ENCODE peak calls at places on chromosomes 1 and 21, in ten cellular contexts. B, R, K, Y, G, H, O, N, L and S are unnamed samples.

GRCh38 chr1:115159958-115160357 is 70.7 kb upstream of the TSPAN2 start:
- DNase-seq in B (no peak), G (no peak), N (no peak), O (no peak), K (no peak), H (no peak), R (no peak), Y (no peak), L (no peak), S (no peak)

GRCh38 chr21:32578107-32578691 is 7.1 kb downstream of the TCP10L start:
- DNase-seq in K (peak; percentile 26), Y (no peak), B (peak; percentile 39), R (no peak), N (no peak), O (no peak), H (no peak), L (no peak), G (peak; percentile 22), S (peak; percentile 23)

GRCh38 chr1:155740995-155741394 is 52.1 kb downstream of the DAP3 start:
- DNase-seq in N (no peak), O (no peak), K (no peak), R (no peak), Y (no peak), B (no peak), G (no peak), L (no peak), H (no peak), S (no peak)

GRCh38 chr1:44806025-44806703 is 987 bp downstream of the DYNLT4 start:
- DNase-seq in O (peak; percentile 86), K (no peak), N (no peak), L (no peak), G (no peak), H (peak; percentile 49), Y (peak; percentile 49), B (no peak), R (no peak), S (no peak)

GRCh38 chr1:161013104-161013590 is 7.8 kb downstream of the F11R start:
- DNase-seq in K (peak; percentile 62), N (no peak), O (no peak), Y (no peak), B (peak; percentile 21), H (no peak), G (peak; percentile 62), R (no peak), L (no peak), S (no peak)

GRCh38 chr1:173164686-173165085 is 42.4 kb downstream of the TNFSF4 start:
- DNase-seq in R (no peak), G (no peak), N (no peak), H (no peak), K (no peak), L (no peak), Y (no peak), O (no peak), B (no peak), S (no peak)

GRCh38 chr1:102472524-102472923 is 475.8 kb upstream of the OLFM3 start:
- DNase-seq in H (no peak), N (no peak), K (no peak), G (no peak), R (no peak), O (no peak), B (no peak), Y (no peak), L (no peak), S (no peak)

GRCh38 chr1:19289244-19289643 is 674 bp upstream of the AKR7A3 start:
- DNase-seq in R (no peak), H (no peak), L (no peak), Y (no peak), N (no peak), O (no peak), G (no peak), B (no peak), K (no peak), S (peak; percentile 77)

GRCh38 chr1:48216276-48216675 is 6.2 kb upstream of the SLC5A9 start:
- DNase-seq in N (no peak), H (no peak), L (no peak), O (no peak), Y (no peak), G (no peak), K (no peak), B (no peak), R (no peak), S (no peak)

GRCh38 chr1:237562247-237562823 is 328.4 kb downstream of the ZP4 start:
- DNase-seq in L (no peak), O (no peak), B (peak; percentile 84), G (peak; percentile 80), K (peak; percentile 78), R (no peak), H (no peak), Y (no peak), N (no peak), S (peak; percentile 64)

GRCh38 chr1:27658951-27659496 is 13.0 kb downstream of the IFI6 start:
- DNase-seq in R (no peak), O (no peak), H (peak; percentile 65), Y (no peak), B (no peak), L (no peak), G (peak; percentile 69), K (peak; percentile 51), N (no peak), S (no peak)
- H3K4me3 ChIP-seq in R (peak overlapping the region; percentile 63), O (no peak overlapping the region), H (peak overlapping the region; percentile 56), Y (peak overlapping the region; percentile 30), B (peak overlapping the region; percentile 53), L (no peak overlapping the region), G (no peak overlapping the region), K (no peak overlapping the region), N (peak overlapping the region; percentile 27), S (peak overlapping the region; percentile 64)

GRCh38 chr1:54362881-54363340 is 43.3 kb downstream of the SSBP3 start:
- DNase-seq in L (peak; percentile 50), Y (no peak), R (no peak), K (peak; percentile 13), N (no peak), O (no peak), G (peak; percentile 21), H (no peak), B (no peak), S (no peak)

GRCh38 chr1:54363925-54364324 is 42.3 kb downstream of the SSBP3 start:
- DNase-seq in G (no peak), H (no peak), Y (no peak), O (no peak), K (no peak), L (no peak), B (no peak), N (no peak), R (no peak), S (no peak)

GRCh38 chr1:54359393-54360162 is 46.6 kb downstream of the SSBP3 start:
- DNase-seq in B (no peak), Y (no peak), H (no peak), G (no peak), K (no peak), N (no peak), L (no peak), R (no peak), O (no peak), S (no peak)

GRCh38 chr1:54360165-54361005 is 45.8 kb downstream of the SSBP3 start:
- DNase-seq in Y (no peak), O (no peak), N (no peak), B (no peak), K (no peak), G (no peak), R (no peak), H (no peak), L (no peak), S (no peak)

GRCh38 chr1:54361342-54361741 is 44.9 kb downstream of the SSBP3 start:
- DNase-seq in R (no peak), N (no peak), G (no peak), K (no peak), B (no peak), O (no peak), H (no peak), Y (no peak), L (peak; percentile 48), S (no peak)
- H3K4me3 ChIP-seq in R (no peak overlapping the region), N (no peak overlapping the region), G (no peak overlapping the region), K (no peak overlapping the region), B (no peak overlapping the region), O (no peak overlapping the region), H (no peak overlapping the region), Y (no peak overlapping the region), L (no peak overlapping the region), S (no peak overlapping the region)

GRCh38 chr1:215083408-215083961 is 948 bp downstream of the KCNK2 start:
- DNase-seq in G (peak; percentile 21), R (no peak), Y (no peak), H (no peak), B (peak; percentile 27), N (no peak), L (no peak), O (peak; percentile 47), K (peak; percentile 15), S (no peak)
- H3K4me3 ChIP-seq in G (peak overlapping the region; percentile 44), R (peak overlapping the region; percentile 37), Y (no peak overlapping the region), H (peak overlapping the region; percentile 55), B (peak overlapping the region; percentile 66), N (no peak overlapping the region), L (peak overlapping the region; percentile 6), O (peak overlapping the region; percentile 41), K (peak overlapping the region; percentile 55), S (no peak overlapping the region)

GRCh38 chr1:228141871-228142615 is 2.0 kb downstream of the GUK1 start:
- DNase-seq in G (no peak), K (no peak), B (peak; percentile 87), O (peak; percentile 76), L (peak; percentile 16), Y (peak; percentile 47), N (no peak), H (no peak), R (no peak), S (peak; percentile 32)

GRCh38 chr1:228144213-228145049 is 4.4 kb downstream of the GUK1 start:
- DNase-seq in R (no peak), K (no peak), B (no peak), G (no peak), Y (peak; percentile 45), N (no peak), L (no peak), H (no peak), O (no peak), S (no peak)

GRCh38 chr1:228143480-228144212 is 3.6 kb downstream of the GUK1 start:
- DNase-seq in B (no peak), Y (peak; percentile 42), N (no peak), H (no peak), G (no peak), O (no peak), K (no peak), R (no peak), L (no peak), S (no peak)

GRCh38 chr1:228141082-228141870 is 1.2 kb downstream of the GUK1 start:
- DNase-seq in Y (no peak), N (no peak), G (peak; percentile 96), K (peak; percentile 85), O (peak; percentile 88), L (peak; percentile 51), B (peak; percentile 58), R (peak; percentile 55), H (no peak), S (peak; percentile 72)

DNA sequence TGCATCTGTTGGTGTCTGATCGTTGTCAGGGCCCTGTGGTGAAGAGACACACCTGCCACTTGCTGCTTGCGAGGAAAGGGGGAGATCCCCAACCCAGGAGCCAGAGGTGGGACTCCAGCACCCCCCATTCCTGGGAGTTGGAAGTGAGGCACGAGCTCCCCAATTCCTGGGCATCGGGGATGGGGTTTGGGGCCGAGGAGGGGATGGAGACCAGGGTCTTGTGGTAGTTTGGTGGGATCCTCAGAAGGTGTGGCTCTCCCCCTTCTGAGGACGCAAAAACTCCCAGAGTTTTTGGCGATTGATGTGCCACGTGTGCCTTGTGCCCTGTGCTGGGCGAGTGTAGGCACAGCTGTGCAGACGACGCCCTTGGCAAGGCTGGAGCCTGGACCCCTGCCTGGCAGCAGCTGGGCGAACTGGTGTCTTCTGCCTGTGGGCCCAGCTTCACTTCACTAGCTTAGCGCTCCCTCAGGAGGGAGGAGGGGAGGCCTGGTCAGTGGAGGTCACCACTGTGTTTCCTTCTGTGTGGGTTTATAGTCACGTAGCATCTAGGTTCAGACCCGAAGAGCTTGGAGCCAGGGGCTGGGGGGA is 2.6 kb downstream of the GUK1 start:
- DNase-seq in B (no peak), K (no peak), O (peak; percentile 63), G (no peak), N (no peak), R (no peak), Y (peak; percentile 47), L (peak; percentile 15), H (no peak), S (no peak)
- H3K4me3 ChIP-seq in B (no peak overlapping the region), K (peak overlapping the region; percentile 91), O (no peak overlapping the region), G (no peak overlapping the region), N (peak overlapping the region; percentile 86), R (peak overlapping the region; percentile 77), Y (peak overlapping the region; percentile 91), L (no peak overlapping the region), H (no peak overlapping the region), S (peak overlapping the region; percentile 81)